ENCODE peak calls at places on chromosomes 1 and 21, in nine cellular contexts. Y, E, A, N, U, H, Z, J and V are unnamed samples.

GRCh38 chr1:108561731-108562326 is 1.9 kb downstream of the EEIG2 start:
- DNase-seq in Z (peak), J (peak), A (no peak), U (peak), Y (peak), E (peak), N (peak), H (peak), V (peak)

GRCh38 chr1:193666485-193667083 is 480.2 kb upstream of the B3GALT2 start:
- DNase-seq in Y (no peak), Z (no peak), H (no peak), J (no peak), N (no peak), A (no peak), E (no peak), U (no peak), V (no peak)

GRCh38 chr21:36909423-36909822 is 57.0 kb downstream of the HLCS start:
- DNase-seq in H (no peak), Z (no peak), Y (no peak), J (no peak), A (no peak), U (no peak), E (no peak), N (no peak), V (no peak)

GRCh38 chr1:184242507-184242943 is 144.3 kb upstream of the C1orf21 start:
- DNase-seq in N (no peak), A (no peak), U (no peak), Z (no peak), Y (no peak), J (no peak), E (no peak), H (peak), V (no peak)

GRCh38 chr1:185017338-185017737 is 28.0 kb upstream of the RNF2 start:
- DNase-seq in N (no peak), A (no peak), Z (no peak), J (no peak), U (no peak), Y (no peak), H (peak), E (no peak), V (no peak)

GRCh38 chr1:245458761-245459174 is 304.0 kb downstream of the KIF26B start:
- DNase-seq in A (no peak), J (no peak), E (no peak), N (no peak), H (peak), Z (no peak), U (no peak), Y (no peak), V (no peak)

GRCh38 chr1:204992940-204993339 is 50.1 kb upstream of the CNTN2 start:
- DNase-seq in Y (no peak), U (no peak), A (no peak), E (no peak), J (no peak), H (no peak), Z (no peak), N (no peak), V (no peak)

GRCh38 chr1:184615301-184615700 is 139.4 kb downstream of the EDEM3 start:
- DNase-seq in N (no peak), A (no peak), U (no peak), Y (no peak), J (no peak), H (no peak), E (no peak), Z (no peak), V (no peak)

GRCh38 chr1:193462629-193463320 is 276.4 kb upstream of the B3GALT2 start:
- DNase-seq in Y (no peak), Z (no peak), U (no peak), E (no peak), N (no peak), A (no peak), H (no peak), J (no peak), V (no peak)

GRCh38 chr1:21546122-21546825 is 37.1 kb downstream of the ALPL start:
- DNase-seq in H (no peak), U (no peak), J (no peak), Z (no peak), Y (no peak), A (no peak), E (no peak), N (no peak), V (no peak)

GRCh38 chr1:168092566-168093355 is 44.0 kb downstream of the GPR161 start:
- DNase-seq in N (no peak), Y (no peak), J (no peak), H (no peak), U (no peak), Z (no peak), A (no peak), E (no peak), V (no peak)

GRCh38 chr1:6345460-6345859 is 48.1 kb downstream of the ACOT7 start:
- DNase-seq in N (no peak), Z (no peak), E (no peak), Y (no peak), H (no peak), U (no peak), J (no peak), A (no peak), V (no peak)

GRCh38 chr21:32771134-32771523 is 426 bp downstream of the PAXBP1 start:
- DNase-seq in N (peak), H (peak), Y (peak), Z (no peak), E (peak), A (peak), U (peak), J (peak), V (no peak)

GRCh38 chr1:205250699-205251098 is 23.0 kb downstream of the TMCC2 start:
- DNase-seq in J (no peak), N (no peak), U (no peak), Z (no peak), H (no peak), A (no peak), E (no peak), Y (no peak), V (no peak)

GRCh38 chr1:232648316-232648715 is 18.4 kb upstream of the SIPA1L2 start:
- DNase-seq in J (no peak), Y (no peak), Z (no peak), N (no peak), E (no peak), A (no peak), U (no peak), H (no peak), V (no peak)

GRCh38 chr1:14137411-14138134 is 437.6 kb downstream of the PRDM2 start:
- DNase-seq in H (no peak), U (no peak), A (no peak), J (no peak), Y (no peak), Z (no peak), E (no peak), N (no peak), V (no peak)

GRCh38 chr1:183568176-183569041 is 21.9 kb downstream of the NCF2 start:
- DNase-seq in N (no peak), E (peak), J (no peak), H (no peak), U (no peak), Z (no peak), Y (peak), A (no peak), V (no peak)

GRCh38 chr1:206923009-206923960 is 1.5 kb upstream of the FCMR start:
- DNase-seq in Y (no peak), A (no peak), U (peak), J (peak), H (no peak), N (peak), Z (peak), E (no peak), V (peak)

GRCh38 chr1:213993929-213994328 is 6.2 kb downstream of the PROX1 start:
- DNase-seq in Z (no peak), H (no peak), A (peak), U (no peak), N (no peak), J (no peak), Y (no peak), E (no peak), V (no peak)

GRCh38 chr1:97647776-97648175 is 273.1 kb downstream of the DPYD start:
- DNase-seq in A (no peak), J (no peak), U (no peak), Y (no peak), H (peak), N (no peak), E (no peak), Z (no peak), V (no peak)

GRCh38 chr1:215923129-215923824 is 356.2 kb downstream of the KCTD3 start:
- DNase-seq in Z (no peak), A (no peak), Y (no peak), U (no peak), J (no peak), N (no peak), H (no peak), E (no peak), V (no peak)

GRCh38 chr1:246622035-246622652 is 55.9 kb downstream of the CNST start:
- DNase-seq in H (no peak), J (no peak), Z (no peak), U (no peak), N (no peak), Y (no peak), E (no peak), A (no peak), V (no peak)

GRCh38 chr1:112637257-112638108 is 17.9 kb downstream of the CAPZA1 start:
- DNase-seq in E (no peak), H (peak), Y (no peak), J (no peak), N (no peak), Z (no peak), A (no peak), U (no peak), V (no peak)

GRCh38 chr1:54979327-54979891 is 1.0 kb upstream of the TMEM61 start:
- DNase-seq in J (no peak), U (peak), Y (no peak), A (no peak), Z (no peak), H (peak), E (no peak), N (no peak), V (no peak)

GRCh38 chr1:37399205-37399604 is 75.2 kb upstream of the ZC3H12A start:
- DNase-seq in E (no peak), J (no peak), U (no peak), Z (no peak), N (no peak), Y (no peak), A (peak), H (no peak), V (no peak)

GRCh38 chr1:175742790-175743459 is 470 bp downstream of the TNR start:
- DNase-seq in E (peak), N (no peak), Z (no peak), Y (no peak), A (peak), J (no peak), U (no peak), H (peak), V (no peak)

GRCh38 chr1:115320368-115320767 is 17.7 kb downstream of the NGF start:
- DNase-seq in Y (no peak), A (no peak), N (no peak), J (no peak), U (no peak), H (no peak), E (no peak), Z (no peak), V (no peak)

GRCh38 chr1:204149107-204149506 is 2.7 kb downstream of the ETNK2 start:
- DNase-seq in Y (no peak), J (no peak), A (no peak), U (no peak), Z (no peak), E (no peak), N (no peak), H (no peak), V (no peak)

GRCh38 chr1:154759196-154759595 is 110.9 kb downstream of the KCNN3 start:
- DNase-seq in N (peak), U (peak), H (no peak), Y (no peak), Z (no peak), A (no peak), J (peak), E (no peak), V (peak)

GRCh38 chr1:91513160-91513559 is 12.5 kb downstream of the CDC7 start:
- DNase-seq in A (no peak), E (no peak), U (no peak), Y (no peak), H (peak), N (no peak), J (no peak), Z (no peak), V (no peak)

GRCh38 chr21:34132905-34133304 is 59.5 kb downstream of the MRPS6 start:
- DNase-seq in Y (no peak), U (no peak), H (no peak), E (no peak), N (no peak), A (no peak), J (no peak), Z (no peak), V (no peak)

GRCh38 chr1:27418326-27418761 is 25.9 kb downstream of the GPR3 start:
- DNase-seq in H (peak), U (no peak), E (no peak), A (no peak), J (no peak), N (no peak), Y (peak), Z (peak), V (no peak)

GRCh38 chr1:106049595-106049994 is 1006.9 kb upstream of the PRMT6 start:
- DNase-seq in J (no peak), U (no peak), N (no peak), H (no peak), A (no peak), Z (no peak), E (no peak), Y (no peak), V (no peak)

GRCh38 chr1:42692941-42693340 is 10.7 kb downstream of the YBX1 start:
- DNase-seq in H (no peak), J (no peak), Z (no peak), Y (no peak), N (no peak), U (no peak), A (no peak), E (no peak), V (no peak)

GRCh38 chr1:2311184-2312032 is 79.9 kb downstream of the MORN1 start:
- DNase-seq in Z (peak), N (peak), U (peak), E (peak), H (peak), J (peak), Y (peak), A (no peak), V (peak)

GRCh38 chr1:44076093-44076492 is 42.5 kb upstream of the KLF17 start:
- DNase-seq in H (no peak), U (no peak), A (no peak), E (no peak), N (no peak), Z (no peak), J (no peak), Y (no peak), V (no peak)

GRCh38 chr1:224879404-224879803 is 50.1 kb upstream of the DNAH14 start:
- DNase-seq in N (no peak), H (peak), A (no peak), Y (no peak), J (no peak), U (no peak), Z (no peak), E (no peak), V (no peak)

GRCh38 chr1:118985611-118986290 is 2.4 kb downstream of the TBX15 start:
- DNase-seq in J (no peak), Y (peak), E (no peak), H (no peak), A (no peak), U (no peak), N (no peak), Z (no peak), V (no peak)

GRCh38 chr1:182703539-182703938 is 19.2 kb upstream of the RGS8 start:
- DNase-seq in J (no peak), H (no peak), U (no peak), N (no peak), Z (no peak), Y (no peak), A (peak), E (no peak), V (no peak)